ENCODE peak calls at places on chromosomes 4 and X, in six cellular contexts. G is naive thymus-derived CD4-positive, alpha-beta T cell; R is heart right ventricle; K is lower lobe of right lung; Y is HCT116; Q is thoracic aorta. L is an unnamed sample.

GRCh38 chr4:173334891-173335754 is 965 bp upstream of the HMGB2 start:
- DNase-seq in G (no peak), R (peak; percentile 68), K (peak; percentile 70), Y (peak; percentile 79), Q (peak; percentile 7), L (peak; percentile 8)

GRCh38 chr4:17578482-17578891 is 1.5 kb downstream of the LAP3 start:
- DNase-seq in G (no peak), R (no peak), K (no peak), Y (no peak), Q (no peak), L (no peak)

GRCh38 chr4:113411496-113411938 is 350.0 kb downstream of the CAMK2D start:
- DNase-seq in G (no peak), R (no peak), K (no peak), Y (no peak), Q (no peak), L (no peak)

GRCh38 chr4:11622961-11623725 is 194.4 kb upstream of the HS3ST1 start:
- DNase-seq in G (no peak), R (no peak), K (no peak), Y (no peak), Q (no peak), L (no peak)

GRCh38 chr4:147683172-147683571 is 791 bp downstream of the PRMT9 start:
- DNase-seq in G (peak; percentile 16), R (no peak), K (no peak), Y (no peak), Q (no peak), L (no peak)

GRCh38 chrX:129523076-129524055 is at the start of gene SMARCA1:
- DNase-seq in G (peak; percentile 7), R (peak; percentile 41), K (peak; percentile 50), Y (peak; percentile 16), Q (no peak), L (no peak)

GRCh38 chr4:67727124-67727850 is 26.3 kb upstream of the UBA6 start:
- DNase-seq in G (no peak), R (no peak), K (no peak), Y (no peak), Q (no peak), L (no peak)

GRCh38 chrX:75273483-75273882 is 402 bp upstream of the UPRT start:
- DNase-seq in G (no peak), R (no peak), K (no peak), Y (no peak), Q (no peak), L (no peak)

GRCh38 chrX:124211312-124211942 is 121.0 kb upstream of the TEX13D start:
- DNase-seq in G (peak; percentile 27), R (no peak), K (no peak), Y (peak; percentile 8), Q (no peak), L (no peak)

GRCh38 chr4:39502034-39502658 is 25.1 kb downstream of the UGDH start:
- DNase-seq in G (no peak), R (no peak), K (no peak), Y (no peak), Q (no peak), L (no peak)

GRCh38 chr4:32268949-32269348 is 1548.8 kb downstream of the PCDH7 start:
- DNase-seq in G (no peak), R (no peak), K (no peak), Y (peak; percentile 7), Q (no peak), L (no peak)

GRCh38 chrX:155997436-155997835 is at the start of gene IL9R:
- DNase-seq in G (no peak), R (no peak), K (no peak), Y (no peak), Q (no peak), L (peak; percentile 14)

GRCh38 chr4:188127157-188127874 is 11.9 kb upstream of the TRIML1 start:
- DNase-seq in G (no peak), R (no peak), K (no peak), Y (peak; percentile 86), Q (no peak), L (no peak)

GRCh38 chr4:2733001-2733843 is 22.9 kb downstream of the TNIP2 start:
- DNase-seq in G (no peak), R (no peak), K (no peak), Y (no peak), Q (no peak), L (no peak)

GRCh38 chr4:89939994-89940393 is 45.3 kb downstream of the MMRN1 start:
- DNase-seq in G (no peak), R (peak; percentile 12), K (no peak), Y (no peak), Q (no peak), L (no peak)

GRCh38 chr4:183571350-183572076 is 66.7 kb downstream of the ING2 start:
- DNase-seq in G (no peak), R (peak; percentile 17), K (peak; percentile 87), Y (no peak), Q (no peak), L (no peak)

GRCh38 chrX:100973411-100973810 is 3.9 kb downstream of the ARL13A start:
- DNase-seq in G (no peak), R (no peak), K (no peak), Y (no peak), Q (no peak), L (no peak)

GRCh38 chr4:47143261-47143660 is 111.9 kb downstream of the GABRB1 start:
- DNase-seq in G (no peak), R (no peak), K (no peak), Y (no peak), Q (no peak), L (no peak)

GRCh38 chrX:125203737-125204578 is 115.7 kb upstream of the TEX13C start:
- DNase-seq in G (no peak), R (peak; percentile 17), K (peak; percentile 41), Y (no peak), Q (no peak), L (no peak)

GRCh38 chr4:52015366-52015765 is 4.8 kb downstream of the LRRC66 start:
- DNase-seq in G (no peak), R (no peak), K (no peak), Y (no peak), Q (no peak), L (no peak)

GRCh38 chrX:31609130-31609529 is 537.3 kb upstream of the FTHL17 start:
- DNase-seq in G (no peak), R (no peak), K (no peak), Y (no peak), Q (no peak), L (no peak)

GRCh38 chr4:142846105-142846728 is at the start of gene INPP4B:
- DNase-seq in G (peak; percentile 60), R (peak; percentile 42), K (peak; percentile 48), Y (peak; percentile 13), Q (no peak), L (peak; percentile 16)

GRCh38 chr4:8607603-8608481 is 15.3 kb downstream of the CPZ start:
- DNase-seq in G (no peak), R (peak; percentile 54), K (no peak), Y (no peak), Q (no peak), L (no peak)

GRCh38 chrX:69291111-69291510 is 125.9 kb upstream of the PJA1 start:
- DNase-seq in G (no peak), R (no peak), K (no peak), Y (no peak), Q (no peak), L (no peak)

GRCh38 chr4:94455081-94455480 is 3.3 kb downstream of the PDLIM5 start:
- DNase-seq in G (no peak), R (peak; percentile 46), K (peak; percentile 48), Y (no peak), Q (peak; percentile 65), L (no peak)

GRCh38 chr4:117479673-117480072 is 394.3 kb upstream of the TRAM1L1 start:
- DNase-seq in G (no peak), R (no peak), K (no peak), Y (no peak), Q (no peak), L (no peak)

GRCh38 chrX:5936438-5936837 is 292.2 kb downstream of the NLGN4X start:
- DNase-seq in G (no peak), R (no peak), K (no peak), Y (no peak), Q (no peak), L (no peak)

GRCh38 chr4:79210636-79211049 is 115.2 kb downstream of the NAA11 start:
- DNase-seq in G (no peak), R (no peak), K (no peak), Y (no peak), Q (no peak), L (no peak)

GRCh38 chr4:16995451-16995850 is 97.0 kb upstream of the LDB2 start:
- DNase-seq in G (no peak), R (no peak), K (no peak), Y (no peak), Q (no peak), L (no peak)

DNA sequence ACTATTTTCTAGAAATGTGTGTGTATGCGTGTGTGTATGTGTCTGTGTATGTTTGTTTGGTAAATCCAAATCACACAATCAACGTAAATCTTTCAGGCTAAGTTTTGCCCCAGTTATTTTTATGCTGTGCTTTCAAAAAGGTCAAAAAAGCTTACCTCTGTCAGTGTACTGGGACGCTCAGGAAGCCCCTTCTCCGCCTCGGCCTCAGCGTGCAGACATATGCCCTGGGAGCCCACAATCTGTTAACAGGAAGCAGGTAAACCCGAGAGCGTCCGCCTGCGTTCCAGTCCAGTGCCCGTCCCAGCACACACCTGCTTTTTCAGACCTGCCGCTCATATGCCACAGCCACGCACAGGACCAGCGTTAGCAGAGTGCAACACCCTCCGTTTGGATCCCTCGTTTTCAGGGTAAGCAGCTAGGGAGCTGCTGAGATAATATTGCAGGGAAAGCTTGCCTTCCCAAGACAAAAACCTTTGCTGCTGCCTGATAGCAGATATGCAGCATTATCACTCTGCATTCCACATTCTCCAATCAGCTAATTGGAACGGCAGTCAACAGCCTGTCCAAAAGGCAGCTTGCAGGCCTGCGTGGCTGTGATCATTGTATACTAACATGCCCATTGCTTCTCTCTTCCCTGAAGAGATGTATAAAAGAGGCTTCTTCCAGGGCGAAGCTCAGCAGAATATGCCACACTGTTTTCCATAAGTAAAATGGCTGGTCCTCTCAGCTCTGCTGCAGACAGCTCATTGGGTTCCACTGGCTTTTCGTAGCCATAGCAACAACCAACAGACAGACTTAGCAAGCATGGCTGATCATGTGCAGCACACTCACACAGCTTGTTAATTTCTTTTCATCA is at the start of gene SORBS2:
- DNase-seq in G (no peak), R (peak; percentile 18), K (peak; percentile 59), Y (no peak), Q (no peak), L (no peak)
- H3K4me1 ChIP-seq in G (no peaks in the 10 kb centered on the region), R (no peaks in the 10 kb centered on the region), K (no peaks in the 10 kb centered on the region), Y (no peaks in the 10 kb centered on the region), Q (no peaks in the 10 kb centered on the region), L (no peaks in the 10 kb centered on the region)

GRCh38 chrX:73647632-73648322 is 84.8 kb downstream of the CHIC1 start:
- DNase-seq in G (no peak), R (no peak), K (no peak), Y (no peak), Q (no peak), L (no peak)
- H3K9me3 ChIP-seq in G (no peaks in the 10 kb centered on the region), R (no peaks in the 10 kb centered on the region), K (peaks cover 7% of the 10 kb centered on the region), Y (no peaks in the 10 kb centered on the region), Q (peaks cover 4% of the 10 kb centered on the region), L (peaks cover 6% of the 10 kb centered on the region)

GRCh38 chr4:1369091-1369450 is 22.1 kb downstream of the UVSSA start:
- DNase-seq in G (no peak), R (no peak), K (peak; percentile 34), Y (no peak), Q (no peak), L (no peak)
- H3K4me3 ChIP-seq in G (no peak overlapping the region), R (no peak overlapping the region), K (no peak overlapping the region), Y (no peak overlapping the region), Q (no peak overlapping the region), L (no peak overlapping the region)

DNA sequence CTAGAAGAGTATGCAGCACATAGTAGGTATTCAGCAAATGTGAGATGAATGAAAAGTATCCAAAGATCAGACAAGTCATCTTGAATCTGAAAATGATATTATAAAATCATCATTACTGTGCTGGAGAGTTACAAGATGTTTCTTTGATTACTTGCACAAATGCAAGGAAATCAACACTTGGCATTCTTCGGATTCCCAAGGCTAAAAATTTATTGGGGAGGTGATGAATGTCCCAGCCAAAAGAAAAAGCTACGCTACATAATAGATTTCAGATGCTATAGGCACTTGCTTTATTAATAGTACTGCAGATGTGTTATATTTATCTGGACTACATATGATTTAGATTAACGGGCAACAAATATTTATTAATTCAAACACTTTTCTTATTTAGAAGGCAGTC is 286.7 kb upstream of the TENM3 start:
- DNase-seq in G (no peak), R (no peak), K (no peak), Y (no peak), Q (no peak), L (no peak)
- H3K4me1 ChIP-seq in G (no peaks in the 10 kb centered on the region), R (no peaks in the 10 kb centered on the region), K (no peaks in the 10 kb centered on the region), Y (no peaks in the 10 kb centered on the region), Q (peaks cover 28% of the 10 kb centered on the region), L (no peaks in the 10 kb centered on the region)

L was measured in effector memory CD4-positive, alpha-beta T cell.